ENCODE peak calls at places on chromosome 4, in nine cellular contexts. E is heart left ventricle, B is lower leg skin, P is A549, A is AG10803, O is SK-N-SH, I is right lobe of liver, N is tibial artery, V is fibroblast of lung. U is an unnamed sample.

GRCh38 chr4:38696697-38697096 is 32.7 kb downstream of the KLF3 start:
- DNase-seq in E (no peak), B (no peak), P (no peak), A (peak), O (no peak), I (no peak), N (no peak), V (peak), U (peak)

GRCh38 chr4:185656467-185656890 is 121.2 kb upstream of the PDLIM3 start:
- DNase-seq in E (peak), B (no peak), P (no peak), A (peak), O (no peak), I (no peak), N (peak), V (peak), U (peak)

GRCh38 chr4:68865760-68866159 is 50.0 kb downstream of the UGT2B10 start:
- DNase-seq in E (no peak), B (no peak), P (no peak), A (no peak), O (no peak), I (no peak), N (no peak), V (no peak), U (no peak)

GRCh38 chr4:48653217-48654014 is 126.7 kb downstream of the FRYL start:
- DNase-seq in E (peak), B (no peak), P (no peak), A (peak), O (peak), I (no peak), N (peak), V (peak), U (peak)

GRCh38 chr4:173332963-173333657 is 1.0 kb downstream of the HMGB2 start:
- DNase-seq in E (no peak), B (no peak), P (no peak), A (no peak), O (no peak), I (no peak), N (no peak), V (no peak), U (peak)

GRCh38 chr4:84498203-84499026 is 677 bp downstream of the NKX6-1 start:
- DNase-seq in E (no peak), B (no peak), P (peak), A (peak), O (peak), I (peak), N (no peak), V (peak), U (peak)

GRCh38 chr4:126843492-126844067 is 789.2 kb upstream of the INTU start:
- DNase-seq in E (no peak), B (no peak), P (no peak), A (no peak), O (no peak), I (no peak), N (no peak), V (no peak), U (no peak)

GRCh38 chr4:90889171-90889570 is 762.0 kb downstream of the CCSER1 start:
- DNase-seq in E (no peak), B (no peak), P (no peak), A (no peak), O (no peak), I (no peak), N (no peak), V (no peak), U (no peak)

GRCh38 chr4:4860803-4861591 is 1.5 kb downstream of the MSX1 start:
- DNase-seq in E (peak), B (peak), P (no peak), A (peak), O (peak), I (no peak), N (no peak), V (no peak), U (no peak)

DNA sequence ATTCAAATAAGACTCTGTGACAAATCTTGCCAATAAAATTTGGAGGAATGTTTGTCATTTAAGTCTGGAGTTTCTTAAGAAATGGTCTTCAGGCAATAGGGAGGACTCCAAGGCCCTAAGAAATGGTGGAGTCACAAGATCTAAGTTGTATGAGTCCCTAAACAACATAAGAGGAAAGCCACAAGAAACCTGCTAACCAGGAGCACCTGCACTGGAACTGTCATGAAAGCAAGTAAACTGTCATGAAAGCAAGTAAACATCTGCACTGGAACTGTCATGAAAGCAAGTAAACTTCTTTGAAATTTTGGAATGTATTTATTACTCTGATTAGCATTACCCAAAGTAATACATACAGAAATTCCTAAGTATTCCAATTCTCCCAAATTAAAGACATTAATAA is 3.5 kb downstream of the CNOT6L start:
- DNase-seq in E (no peak), B (no peak), P (no peak), A (no peak), O (no peak), I (no peak), N (no peak), V (no peak), U (no peak)
- H3K4me3 ChIP-seq in E (no peak), B (no peak), P (no peak), A (no peak), O (no peak), I (no peak), N (no peak), V (no peak), U (no peak)

GRCh38 chr4:152785639-152786517 is 6.1 kb downstream of the ARFIP1 start:
- DNase-seq in E (no peak), B (no peak), P (no peak), A (peak), O (no peak), I (no peak), N (no peak), V (peak), U (no peak)
- TF ChIP-seq CTCF in E (no peak), B (no peak), P (no peak), A (no peak), O (no peak), I (no peak), N (no peak), V (no peak), U (no peak)

GRCh38 chr4:25235401-25235800 is 1.6 kb downstream of the PI4K2B start:
- DNase-seq in E (no peak), B (no peak), P (no peak), A (no peak), O (no peak), I (no peak), N (no peak), V (no peak), U (no peak)

GRCh38 chr4:25229804-25230203 is 4.0 kb upstream of the PI4K2B start:
- DNase-seq in E (no peak), B (no peak), P (no peak), A (no peak), O (no peak), I (no peak), N (no peak), V (no peak), U (no peak)

GRCh38 chr4:25233737-25234389 is at the start of gene PI4K2B:
- DNase-seq in E (peak), B (peak), P (peak), A (peak), O (peak), I (peak), N (peak), V (peak), U (peak)

GRCh38 chr4:25234390-25235367 is 846 bp downstream of the PI4K2B start:
- DNase-seq in E (peak), B (peak), P (peak), A (peak), O (peak), I (peak), N (peak), V (peak), U (peak)

GRCh38 chr4:25233194-25233593 is 639 bp upstream of the PI4K2B start:
- DNase-seq in E (no peak), B (no peak), P (no peak), A (no peak), O (no peak), I (no peak), N (no peak), V (no peak), U (no peak)
- H3K4me3 ChIP-seq in E (peak), B (no peak), P (peak), A (peak), O (peak), I (peak), N (peak), V (peak), U (no peak)

GRCh38 chr4:41693629-41694028 is 54.9 kb downstream of the PHOX2B start:
- DNase-seq in E (no peak), B (no peak), P (peak), A (peak), O (peak), I (no peak), N (no peak), V (peak), U (peak)
- TF ChIP-seq CTCF in E (peak), B (no peak), P (peak), A (peak), O (peak), I (peak), N (no peak), V (peak), U (peak)

GRCh38 chr4:182531555-182532162 is 288.5 kb downstream of the TENM3 start:
- DNase-seq in E (no peak), B (no peak), P (no peak), A (peak), O (no peak), I (no peak), N (no peak), V (peak), U (peak)
- H3K4me3 ChIP-seq in E (no peak), B (no peak), P (no peak), A (no peak), O (no peak), I (no peak), N (no peak), V (no peak), U (no peak)

GRCh38 chr4:118005883-118006282 is 28.4 kb upstream of the NDST3 start:
- DNase-seq in E (no peak), B (no peak), P (no peak), A (no peak), O (no peak), I (no peak), N (no peak), V (no peak), U (no peak)
- TF ChIP-seq CTCF in E (no peak), B (no peak), P (no peak), A (no peak), O (peak), I (no peak), N (no peak), V (no peak), U (no peak)

U was measured in choroid plexus epithelial cell.